ENCODE peak calls at places on chromosomes 6 and 20, in seven cellular contexts. D is aorta, P is mesendoderm, W is cardiac muscle cell, Q is GM23248, A is psoas muscle, E is adrenal gland. R is an unnamed sample. For H3K4me1, the result is how much of the 10 kb centered on the place peaks cover.

GRCh38 chr20:47360207-47360488 is 3.6 kb upstream of the ZMYND8 start:
- DNase-seq in D (no peak), P (no peak), W (peak), Q (peak), A (no peak), E (no peak), R (no peak)

GRCh38 chr20:11852801-11853200 is 64.9 kb upstream of the BTBD3 start:
- DNase-seq in D (no peak), P (no peak), W (peak), Q (peak), A (no peak), E (no peak), R (no peak)

GRCh38 chr20:41969656-41970055 is 351.5 kb upstream of the CHD6 start:
- DNase-seq in D (no peak), P (no peak), W (no peak), Q (no peak), A (no peak), E (peak), R (no peak)

GRCh38 chr6:141248056-141248799 is 884.5 kb upstream of the GJE1 start:
- DNase-seq in D (no peak), P (no peak), W (no peak), Q (no peak), A (no peak), E (no peak), R (no peak)

GRCh38 chr20:36478137-36478905 is 63.0 kb upstream of the MYL9 start:
- DNase-seq in D (no peak), P (peak), W (no peak), Q (peak), A (no peak), E (no peak), R (no peak)

GRCh38 chr6:108751851-108752732 is 96.1 kb upstream of the ARMC2 start:
- DNase-seq in D (no peak), P (no peak), W (no peak), Q (no peak), A (no peak), E (peak), R (no peak)

GRCh38 chr6:4903751-4904370 is 100.0 kb downstream of the RPP40 start:
- DNase-seq in D (no peak), P (no peak), W (no peak), Q (no peak), A (no peak), E (no peak), R (no peak)

GRCh38 chr20:3686867-3687321 is 5.1 kb upstream of the ADAM33 start:
- DNase-seq in D (peak), P (no peak), W (peak), Q (peak), A (peak), E (peak), R (peak)

GRCh38 chr6:73088138-73088813 is 137.0 kb downstream of the KHDC1L start:
- DNase-seq in D (no peak), P (no peak), W (no peak), Q (no peak), A (no peak), E (no peak), R (no peak)

GRCh38 chr6:43297644-43298564 is at the start of gene SLC22A7:
- DNase-seq in D (peak), P (no peak), W (peak), Q (peak), A (peak), E (peak), R (no peak)

GRCh38 chr20:50459124-50459918 is 50.9 kb upstream of the PTPN1 start:
- DNase-seq in D (no peak), P (no peak), W (no peak), Q (no peak), A (no peak), E (no peak), R (no peak)

GRCh38 chr20:48090314-48090713 is 305.0 kb upstream of the SULF2 start:
- DNase-seq in D (no peak), P (no peak), W (no peak), Q (no peak), A (no peak), E (no peak), R (no peak)

GRCh38 chr20:4602297-4602631 is 119.4 kb upstream of the PRND start:
- DNase-seq in D (no peak), P (no peak), W (no peak), Q (peak), A (no peak), E (no peak), R (no peak)

GRCh38 chr20:63178889-63179751 is 36.8 kb downstream of the YTHDF1 start:
- DNase-seq in D (no peak), P (peak), W (no peak), Q (peak), A (peak), E (peak), R (no peak)

GRCh38 chr6:140571139-140571538 is 1196.7 kb upstream of the CITED2 start:
- DNase-seq in D (no peak), P (no peak), W (no peak), Q (peak), A (no peak), E (no peak), R (no peak)

GRCh38 chr6:29907637-29908340 is 34.5 kb upstream of the HLA-A start:
- DNase-seq in D (no peak), P (no peak), W (no peak), Q (no peak), A (no peak), E (no peak), R (no peak)

DNA sequence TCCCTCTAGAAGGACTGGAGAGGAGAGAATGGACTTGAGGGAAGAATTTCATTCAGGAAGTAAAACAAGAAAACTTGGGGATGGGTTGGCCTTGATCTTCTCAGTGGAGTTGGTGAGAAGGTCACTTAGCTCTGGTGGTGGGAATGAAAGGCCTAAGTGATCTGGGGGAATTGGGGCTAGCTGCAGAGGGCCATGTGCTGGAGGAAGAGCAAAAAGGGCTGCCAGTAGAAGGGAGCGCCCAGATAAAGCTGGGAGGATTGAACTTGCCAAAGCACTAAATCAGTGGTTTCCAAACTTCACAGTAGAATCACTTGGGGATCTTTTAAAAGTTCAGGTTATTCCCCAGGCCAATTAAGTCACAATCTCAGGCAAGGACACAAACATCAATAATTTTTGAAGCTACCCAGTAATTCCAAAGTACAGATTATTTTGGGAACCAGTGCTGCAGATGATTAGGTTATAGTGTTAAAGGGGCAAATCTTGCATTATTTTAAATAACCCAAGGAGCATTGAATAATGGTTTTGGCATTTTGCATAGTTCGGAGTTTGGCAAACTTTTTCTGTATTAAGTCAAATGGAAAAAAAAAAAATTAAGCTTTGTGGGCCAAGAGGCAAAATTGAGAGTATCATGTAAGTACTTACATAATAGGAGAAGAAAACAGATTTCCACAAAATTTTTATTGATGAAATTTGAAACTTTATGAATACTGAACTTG is 36.5 kb upstream of the RFPL4B start:
- DNase-seq in D (no peak), P (no peak), W (no peak), Q (no peak), A (no peak), E (no peak), R (no peak)
- H3K4me1 ChIP-seq in D (under half), P (under half), W (under half), Q (under half), A (under half), E (under half), R (under half)

DNA sequence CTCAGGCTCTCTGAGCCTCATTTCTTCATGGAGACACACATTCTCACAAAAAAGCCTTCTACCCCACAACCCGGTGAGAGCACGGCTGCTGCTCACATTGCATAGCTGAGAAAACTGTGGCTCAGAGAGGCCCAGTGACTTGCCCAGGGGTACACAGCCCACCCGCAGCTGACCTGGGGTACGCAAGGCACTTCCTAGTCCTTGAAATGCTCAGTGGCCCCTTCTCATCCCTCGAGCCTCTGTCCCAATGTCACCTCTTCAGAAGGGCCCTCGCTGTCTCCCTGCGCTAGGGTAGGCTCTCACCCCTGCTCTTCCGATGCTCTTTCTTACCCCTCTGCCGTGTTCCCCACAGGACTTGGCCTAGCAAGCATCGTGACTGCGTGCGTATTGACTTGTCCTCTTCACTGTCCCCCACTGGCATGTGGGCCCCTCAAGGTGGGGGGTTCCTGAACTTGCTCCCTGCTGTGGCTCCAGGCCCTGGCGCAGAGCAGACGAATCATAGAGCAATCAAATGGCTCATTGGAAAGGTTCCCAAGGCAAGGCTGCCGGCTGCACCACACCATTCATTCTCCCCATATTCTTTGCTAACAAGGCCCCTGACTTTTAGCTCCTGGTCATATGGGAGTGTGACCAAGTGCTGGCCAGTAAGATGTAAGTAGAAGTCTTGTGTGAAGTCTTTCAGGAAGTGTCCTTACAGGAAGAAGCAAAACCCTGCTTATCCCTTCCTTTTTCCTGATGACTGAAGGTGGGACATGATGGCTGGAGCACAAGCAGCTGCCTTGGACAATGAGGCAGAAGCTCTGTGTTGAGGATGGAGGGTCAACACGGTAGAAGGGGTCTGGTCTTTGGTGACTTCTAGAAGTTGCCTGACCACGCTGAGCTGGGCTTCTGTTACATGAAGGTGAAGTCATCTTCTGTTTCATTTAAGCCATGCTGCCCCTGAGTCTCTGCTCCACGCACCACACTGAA is 22.7 kb downstream of the PCK1 start:
- DNase-seq in D (peak), P (no peak), W (no peak), Q (no peak), A (no peak), E (no peak), R (no peak)
- H3K4me3 ChIP-seq in D (no peak), P (no peak), W (no peak), Q (no peak), A (no peak), E (no peak), R (no peak)

GRCh38 chr6:53532061-53532797 is 12.7 kb downstream of the GCLC start:
- DNase-seq in D (no peak), P (peak), W (no peak), Q (no peak), A (no peak), E (no peak), R (no peak)
- H3K4me1 ChIP-seq in D (under half), P (under half), W (under half), Q (under half), A (half or more), E (under half), R (under half)

DNA sequence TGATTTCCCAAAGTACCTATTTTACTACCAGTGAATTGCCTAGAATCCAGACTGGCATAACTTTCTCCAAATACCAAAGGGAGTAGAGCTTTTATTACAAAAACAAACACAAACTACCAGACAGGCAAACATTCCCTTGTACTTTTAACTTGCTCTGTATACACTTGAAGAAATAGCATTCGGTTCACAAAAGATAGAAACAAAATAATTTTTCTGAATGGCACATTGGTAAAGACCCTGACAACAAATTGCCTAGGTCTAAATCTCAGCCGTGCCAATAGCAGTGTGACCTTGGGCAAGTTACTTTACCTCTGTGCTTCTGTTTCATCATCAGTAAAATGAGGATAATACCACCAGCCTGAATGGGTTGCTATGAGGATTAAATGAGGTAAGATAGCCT is 15.9 kb downstream of the ARHGAP18 start:
- DNase-seq in D (no peak), P (no peak), W (no peak), Q (no peak), A (no peak), E (no peak), R (no peak)
- H3K4me3 ChIP-seq in D (no peak), P (no peak), W (no peak), Q (no peak), A (no peak), E (no peak), R (no peak)